ENCODE peak calls at places on chromosomes 4 and X, in four cellular contexts. C, U, J and N are unnamed samples.

GRCh38 chrX:130594453-130594916 is 192.7 kb downstream of the RBMX2 start:
- DNase-seq in J (no peak), C (no peak), U (no peak), N (no peak)

GRCh38 chr4:150126880-150127236 is 48.6 kb downstream of the DCLK2 start:
- DNase-seq in U (peak), C (peak), J (no peak), N (no peak)

GRCh38 chrX:76398970-76399369 is 28.5 kb upstream of the MAGEE1 start:
- DNase-seq in U (no peak), J (no peak), C (no peak), N (no peak)

GRCh38 chrX:150821971-150822370 is 76.5 kb downstream of the CD99L2 start:
- DNase-seq in J (no peak), U (no peak), C (no peak), N (no peak)

GRCh38 chrX:115493015-115493414 is 68.0 kb upstream of the PLS3 start:
- DNase-seq in J (no peak), C (no peak), U (no peak), N (no peak)

GRCh38 chrX:110282922-110283321 is 35.0 kb downstream of the AMMECR1 start:
- DNase-seq in U (no peak), C (no peak), J (no peak), N (no peak)

GRCh38 chr4:184061582-184061981 is 156.1 kb downstream of the ENPP6 start:
- DNase-seq in U (no peak), C (no peak), J (no peak), N (no peak)

GRCh38 chr4:151774324-151774723 is 13.5 kb upstream of the GATB start:
- DNase-seq in C (no peak), U (no peak), J (no peak), N (no peak)

GRCh38 chr4:1448589-1449420 is 42.6 kb upstream of the NKX1-1 start:
- DNase-seq in C (no peak), U (no peak), J (no peak), N (no peak)

GRCh38 chr4:101337688-101338087 is 9.6 kb downstream of the PPP3CA start:
- DNase-seq in J (no peak), C (peak), U (no peak), N (no peak)

GRCh38 chr4:56995525-56995924 is 16.8 kb downstream of the POLR2B start:
- DNase-seq in C (no peak), J (peak), U (no peak), N (no peak)

GRCh38 chr4:169225812-169226211 is 44.9 kb downstream of the SH3RF1 start:
- DNase-seq in J (no peak), C (peak), U (no peak), N (no peak)

GRCh38 chrX:47748576-47748975 is 88.1 kb upstream of the ZNF81 start:
- DNase-seq in J (no peak), C (peak), U (no peak), N (no peak)

GRCh38 chr4:26015133-26015651 is 101.2 kb downstream of the SMIM20 start:
- DNase-seq in J (no peak), U (no peak), C (no peak), N (no peak)

GRCh38 chrX:14832151-14832550 is 40.7 kb downstream of the FANCB start:
- DNase-seq in J (no peak), U (no peak), C (no peak), N (no peak)

GRCh38 chr4:48247142-48247877 is 22.3 kb downstream of the TEC start:
- DNase-seq in U (peak), J (no peak), C (peak), N (no peak)

GRCh38 chr4:67915400-67915966 is 31.7 kb upstream of the TMPRSS11D start:
- DNase-seq in C (no peak), J (no peak), U (no peak), N (no peak)

GRCh38 chr4:67922697-67923096 is 38.9 kb upstream of the TMPRSS11D start:
- DNase-seq in U (no peak), J (no peak), C (no peak), N (no peak)

GRCh38 chr4:67918428-67918827 is 34.6 kb upstream of the TMPRSS11D start:
- DNase-seq in U (no peak), C (peak), J (no peak), N (no peak)
- TF ChIP-seq CTCF in U (peak), C (peak), J (no peak), N (no peak)

GRCh38 chrX:3520458-3520857 is 174.0 kb upstream of the MXRA5 start:
- DNase-seq in J (no peak), C (no peak), U (no peak), N (no peak)
- TF ChIP-seq CTCF in J (no peak), C (no peak), U (no peak), N (no peak)

GRCh38 chrX:97310373-97310772 is 426.7 kb downstream of the RPA4 start:
- DNase-seq in U (no peak), J (no peak), C (peak), N (no peak)

GRCh38 chrX:97314348-97314747 is 430.6 kb downstream of the RPA4 start:
- DNase-seq in C (no peak), J (no peak), U (no peak), N (no peak)

GRCh38 chrX:97311066-97311778 is 427.5 kb downstream of the RPA4 start:
- DNase-seq in C (no peak), J (no peak), U (no peak), N (no peak)

GRCh38 chrX:97320305-97320704 is 436.6 kb downstream of the RPA4 start:
- DNase-seq in J (no peak), C (no peak), U (no peak), N (no peak)

DNA sequence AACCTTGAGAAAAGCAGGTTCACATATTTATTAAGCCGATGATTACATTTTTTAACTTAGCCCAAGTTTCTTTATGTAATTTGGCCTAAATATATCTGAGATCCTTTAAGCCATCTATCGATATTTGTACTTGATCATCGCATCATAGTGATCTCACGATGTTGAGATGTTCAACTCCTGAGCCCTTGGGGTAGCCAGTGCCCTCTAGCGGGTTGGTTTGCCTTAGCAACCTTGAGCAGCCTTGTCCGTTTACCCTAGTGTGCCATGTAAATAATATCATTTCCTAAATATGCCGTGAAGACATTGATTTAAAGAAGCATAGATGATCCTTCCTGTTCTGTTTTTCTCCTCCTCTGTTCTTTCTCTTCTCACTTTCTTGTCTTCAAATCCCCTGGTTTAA is 432.2 kb downstream of the RPA4 start:
- DNase-seq in C (peak), J (no peak), U (no peak), N (no peak)
- TF ChIP-seq CTCF in C (no peak), J (no peak), U (peak), N (no peak)

GRCh38 chrX:88439935-88440334 is 307.1 kb upstream of the CPXCR1 start:
- DNase-seq in U (no peak), C (no peak), J (no peak), N (no peak)

GRCh38 chrX:88437563-88437962 is 309.5 kb upstream of the CPXCR1 start:
- DNase-seq in J (no peak), C (no peak), U (no peak), N (no peak)

DNA sequence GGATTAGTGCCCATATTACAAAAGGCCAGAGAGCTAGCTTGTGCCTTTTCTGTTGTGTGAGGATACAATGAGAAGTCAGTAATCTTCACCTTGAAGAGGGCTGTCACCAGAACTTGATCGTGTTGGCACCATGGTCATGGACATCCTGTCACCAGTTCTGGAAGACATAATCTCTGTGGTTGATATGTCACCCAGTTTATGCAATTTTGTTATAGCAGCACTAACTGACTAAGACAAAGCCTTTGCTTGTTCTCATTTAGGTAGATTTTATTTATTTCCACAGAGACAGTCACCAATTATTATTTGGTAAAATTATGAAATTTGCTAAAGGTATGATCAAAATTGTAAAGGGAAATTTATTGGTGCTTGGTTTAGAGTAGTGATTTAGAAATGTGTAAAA is 308.8 kb upstream of the CPXCR1 start:
- DNase-seq in U (no peak), J (no peak), C (no peak), N (no peak)
- TF ChIP-seq CTCF in U (no peak), J (no peak), C (no peak), N (no peak)

DNA sequence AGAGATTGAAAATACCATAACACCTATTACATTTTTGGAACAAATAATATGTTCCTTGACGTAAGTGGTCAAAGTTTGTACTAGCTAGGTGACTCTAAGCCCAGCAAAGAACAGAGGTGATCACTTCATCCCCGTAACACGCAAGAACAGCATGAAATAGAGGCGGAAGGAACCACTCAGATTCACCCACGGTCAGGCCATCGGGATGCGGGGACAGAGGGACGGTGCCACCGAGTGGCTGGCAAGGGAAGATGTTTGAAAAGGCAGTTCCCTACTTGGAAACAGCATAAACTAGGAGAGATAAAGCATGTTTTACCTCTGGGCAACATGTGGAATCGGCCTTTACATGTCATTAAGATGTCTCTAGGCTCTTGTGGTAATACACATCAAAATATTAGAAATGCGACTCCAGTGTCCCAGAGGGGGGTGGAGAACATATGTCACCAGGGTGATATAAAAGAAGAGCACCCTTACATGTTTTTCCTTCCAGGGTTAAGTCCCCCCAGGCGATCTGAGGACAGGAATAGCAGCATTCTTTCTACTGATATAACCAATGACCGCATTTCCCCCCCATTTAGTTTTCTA is 84.0 kb downstream of the PHKA2 start:
- DNase-seq in C (no peak), U (no peak), J (no peak), N (no peak)
- TF ChIP-seq CTCF in C (no peak), U (peak), J (no peak), N (no peak)

GRCh38 chrX:133840415-133840814 is 145.0 kb downstream of the GPC3 start:
- DNase-seq in U (no peak), J (no peak), C (no peak), N (no peak)

DNA sequence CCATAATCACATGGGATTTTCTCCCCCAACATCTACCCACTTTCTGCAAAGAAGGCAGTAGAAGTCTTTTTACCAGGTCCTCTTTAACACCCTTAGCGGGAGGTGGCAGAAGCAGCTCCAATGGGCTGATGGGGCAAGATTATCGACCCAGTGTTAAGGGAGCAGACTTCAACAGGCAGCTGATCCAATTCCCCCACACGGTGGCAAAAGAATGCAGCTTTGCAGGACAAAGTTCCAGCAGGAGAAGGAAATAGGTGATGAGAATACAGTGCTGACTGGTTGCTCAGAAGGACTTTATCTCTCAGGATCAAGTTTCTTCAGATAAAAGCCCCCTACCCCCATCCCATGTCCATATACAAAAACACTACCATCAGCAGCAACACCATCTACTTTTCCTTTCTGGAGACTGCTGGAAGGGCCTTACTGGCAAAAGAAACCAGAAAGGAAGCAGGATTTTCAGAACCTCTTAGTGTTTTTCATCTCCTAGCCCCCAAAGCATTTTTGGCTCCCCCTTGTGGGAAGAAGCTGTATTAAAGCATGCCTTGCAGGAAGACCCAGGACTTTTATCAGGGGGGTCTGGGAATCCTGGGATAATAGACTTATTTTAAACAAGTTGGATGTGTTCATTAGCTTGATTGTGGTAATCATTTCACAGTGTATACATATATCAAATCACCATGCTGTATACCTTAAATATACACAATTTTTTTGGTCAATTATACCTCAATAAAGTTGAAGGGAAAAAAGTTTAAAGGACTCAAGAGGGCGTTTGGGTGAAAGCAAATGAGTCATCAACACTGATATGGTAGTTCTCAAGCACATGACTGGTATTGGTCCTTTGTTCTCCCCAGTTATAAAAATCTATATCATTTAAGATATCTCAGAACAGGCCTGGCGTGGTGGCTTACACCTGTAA is 146.4 kb downstream of the GPC3 start:
- DNase-seq in C (peak), U (no peak), J (peak), N (no peak)
- TF ChIP-seq CTCF in C (peak), U (peak), J (peak), N (no peak)

DNA sequence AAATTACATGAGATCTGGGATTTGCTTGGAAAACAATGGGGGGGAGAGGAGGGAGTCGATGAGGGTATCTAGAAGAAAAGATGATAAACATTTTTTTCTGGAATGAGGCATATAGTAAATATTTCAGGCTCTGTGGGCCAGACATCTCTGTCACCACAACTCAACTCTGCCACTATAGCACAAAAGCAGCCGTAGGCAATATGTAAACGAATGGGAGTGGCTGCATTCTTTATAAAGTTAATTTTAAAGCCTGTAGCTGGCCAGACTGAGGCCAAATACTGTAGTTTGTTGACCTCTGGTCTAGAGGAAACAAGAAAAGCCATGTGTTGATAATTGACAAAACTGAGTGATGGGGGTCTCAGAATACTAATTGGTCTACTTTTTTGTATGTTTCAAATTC is 14.1 kb upstream of the TCEANC start:
- DNase-seq in U (no peak), C (no peak), J (no peak), N (no peak)
- TF ChIP-seq CTCF in U (no peak), C (no peak), J (no peak), N (no peak)

GRCh38 chrX:125131146-125131545 is 188.5 kb upstream of the TEX13C start:
- DNase-seq in J (no peak), U (no peak), C (peak), N (no peak)
- TF ChIP-seq CTCF in J (no peak), U (peak), C (peak), N (no peak)

GRCh38 chr4:71130827-71131603 is 137.6 kb downstream of the DCK start:
- DNase-seq in J (no peak), C (peak), U (no peak), N (no peak)
- TF ChIP-seq CTCF in J (no peak), C (no peak), U (no peak), N (no peak)

GRCh38 chrX:19798423-19798822 is 89.0 kb downstream of the SH3KBP1 start:
- DNase-seq in J (no peak), C (peak), U (no peak), N (no peak)
- TF ChIP-seq CTCF in J (no peak), C (no peak), U (no peak), N (no peak)